ENCODE peak calls at places on chromosomes 4 and X, in six cellular contexts. F is GM10248; D is NCI-H1105 treated with DMSO at 0.1 percent for 48 hours; O is activated T-cell treated with anti-CD3 and anti-CD28 coated beads, Interleukin-2, amount 50 U/mL, for 4 hours; Z is activated naive CD4-positive, alpha-beta T cell treated with Interleukin-2 at 50 U/mL for 16 hours; L is fibroblast of lung. P is an unnamed sample.

GRCh38 chrX:108310511-108310910 is 127.7 kb downstream of the COL4A6 start:
- DNase-seq in F (no peak), D (no peak), O (no peak), Z (no peak), L (no peak), P (no peak)

GRCh38 chr4:40622913-40623312 is 6.8 kb downstream of the RBM47 start:
- DNase-seq in F (no peak), D (no peak), O (no peak), Z (no peak), L (no peak), P (no peak)

GRCh38 chr4:186982160-186982559 is 258.5 kb upstream of the FAT1 start:
- DNase-seq in F (no peak), D (no peak), O (no peak), Z (no peak), L (no peak), P (no peak)

GRCh38 chr4:65917486-65917885 is 247.2 kb upstream of the EPHA5 start:
- DNase-seq in F (no peak), D (no peak), O (no peak), Z (no peak), L (no peak), P (no peak)

GRCh38 chrX:132411310-132411977 is 77.4 kb downstream of the MBNL3 start:
- DNase-seq in F (no peak), D (no peak), O (no peak), Z (no peak), L (no peak), P (no peak)

GRCh38 chr4:185396724-185397402 is at the start of gene ANKRD37:
- DNase-seq in F (no peak), D (peak), O (peak), Z (no peak), L (peak), P (peak)

GRCh38 chrX:30733852-30734660 is 80.8 kb downstream of the GK start:
- DNase-seq in F (no peak), D (no peak), O (no peak), Z (no peak), L (no peak), P (no peak)

GRCh38 chr4:152534541-152535231 is 1.2 kb downstream of the FBXW7 start:
- DNase-seq in F (no peak), D (peak), O (peak), Z (peak), L (peak), P (no peak)

GRCh38 chrX:68556036-68556435 is 57.2 kb downstream of the YIPF6 start:
- DNase-seq in F (no peak), D (no peak), O (no peak), Z (no peak), L (no peak), P (peak)

GRCh38 chr4:8048856-8049686 is 109.4 kb upstream of the AFAP1 start:
- DNase-seq in F (no peak), D (peak), O (no peak), Z (no peak), L (no peak), P (peak)

GRCh38 chr4:47469951-47470350 is 6.4 kb upstream of the COMMD8 start:
- DNase-seq in F (no peak), D (no peak), O (no peak), Z (no peak), L (no peak), P (no peak)

GRCh38 chr4:73676881-73677323 is 56.7 kb upstream of the RASSF6 start:
- DNase-seq in F (no peak), D (peak), O (no peak), Z (no peak), L (peak), P (peak)

GRCh38 chrX:40158036-40158706 is 60.4 kb upstream of the BCOR start:
- DNase-seq in F (peak), D (no peak), O (no peak), Z (peak), L (no peak), P (peak)

GRCh38 chrX:22310779-22311178 is 38.1 kb downstream of the CBLL2 start:
- DNase-seq in F (no peak), D (no peak), O (no peak), Z (no peak), L (peak), P (no peak)